ENCODE peak calls at places on chromosomes 4 and X, in eight cellular contexts. N, X, Z, M, L, C, S and T are unnamed samples.

GRCh38 chrX:72394518-72395163 is 88.9 kb upstream of the CITED1 start:
- DNase-seq in N (peak; percentile 23), X (peak; percentile 2), Z (no peak), M (no peak), L (no peak), C (no peak), S (no peak), T (no peak)

GRCh38 chrX:129933700-129934099 is 27.7 kb downstream of the UTP14A start:
- DNase-seq in N (no peak), X (no peak), Z (no peak), M (no peak), L (no peak), C (no peak), S (no peak), T (no peak)

GRCh38 chrX:41110801-41111625 is 25.8 kb downstream of the USP9X start:
- DNase-seq in N (no peak), X (no peak), Z (no peak), M (no peak), L (no peak), C (no peak), S (no peak), T (no peak)

GRCh38 chr4:181140037-181140603 is 1103.1 kb upstream of the TENM3 start:
- DNase-seq in N (no peak), X (no peak), Z (no peak), M (peak; percentile 82), L (no peak), C (no peak), S (no peak), T (no peak)

GRCh38 chrX:3518870-3519269 is 172.4 kb upstream of the MXRA5 start:
- DNase-seq in N (no peak), X (peak; percentile 98), Z (peak; percentile 34), M (no peak), L (no peak), C (no peak), S (peak; percentile 72), T (no peak)

GRCh38 chr4:101835121-101835904 is 44.8 kb downstream of the BANK1 start:
- DNase-seq in N (no peak), X (peak; percentile 29), Z (no peak), M (peak; percentile 66), L (no peak), C (no peak), S (peak; percentile 18), T (no peak)

GRCh38 chr4:74805601-74806000 is 11.3 kb upstream of the BTC start:
- DNase-seq in N (no peak), X (peak; percentile 29), Z (no peak), M (no peak), L (no peak), C (no peak), S (peak; percentile 72), T (no peak)

GRCh38 chr4:40185830-40186664 is 10.8 kb upstream of the RHOH start:
- DNase-seq in N (no peak), X (no peak), Z (no peak), M (no peak), L (no peak), C (no peak), S (no peak), T (no peak)